ENCODE peak calls at places on chromosomes 2 and 18, in five cellular contexts. K is body of pancreas, P is glutamatergic neuron, S is cardiac muscle cell, M is HFF-Myc. I is an unnamed sample.

GRCh38 chr18:55249572-55249971 is 290.3 kb upstream of the CCDC68 start:
- DNase-seq in K (no peak), P (no peak), S (no peak), M (no peak), I (peak; percentile 27)

GRCh38 chr18:70181015-70181414 is 24.5 kb downstream of the RTTN start:
- DNase-seq in K (no peak), P (no peak), S (peak; percentile 53), M (no peak), I (no peak)

GRCh38 chr2:230794472-230794871 is 70.3 kb upstream of the ITM2C start:
- DNase-seq in K (no peak), P (no peak), S (peak; percentile 40), M (no peak), I (no peak)

GRCh38 chr18:340044-340443 is 72.2 kb upstream of the THOC1 start:
- DNase-seq in K (no peak), P (no peak), S (no peak), M (no peak), I (no peak)

GRCh38 chr2:172085460-172086159 is at the start of gene DLX1:
- DNase-seq in K (no peak), P (no peak), S (no peak), M (no peak), I (no peak)

GRCh38 chr18:29874519-29875098 is 1167.9 kb downstream of the DSC3 start:
- DNase-seq in K (no peak), P (no peak), S (peak; percentile 70), M (peak; percentile 11), I (peak; percentile 4)

GRCh38 chr2:241207641-241208040 is 19.2 kb downstream of the ANO7 start:
- DNase-seq in K (no peak), P (no peak), S (no peak), M (no peak), I (no peak)

GRCh38 chr2:128324008-128324896 is 5.6 kb upstream of the HS6ST1 start:
- DNase-seq in K (peak; percentile 10), P (no peak), S (no peak), M (no peak), I (no peak)

GRCh38 chr2:108866041-108866440 is 79.5 kb downstream of the CCDC138 start:
- DNase-seq in K (no peak), P (no peak), S (no peak), M (no peak), I (no peak)

GRCh38 chr2:42809876-42810125 is 17.4 kb upstream of the HAAO start:
- DNase-seq in K (peak; percentile 85), P (peak; percentile 76), S (peak; percentile 93), M (no peak), I (no peak)

DNA sequence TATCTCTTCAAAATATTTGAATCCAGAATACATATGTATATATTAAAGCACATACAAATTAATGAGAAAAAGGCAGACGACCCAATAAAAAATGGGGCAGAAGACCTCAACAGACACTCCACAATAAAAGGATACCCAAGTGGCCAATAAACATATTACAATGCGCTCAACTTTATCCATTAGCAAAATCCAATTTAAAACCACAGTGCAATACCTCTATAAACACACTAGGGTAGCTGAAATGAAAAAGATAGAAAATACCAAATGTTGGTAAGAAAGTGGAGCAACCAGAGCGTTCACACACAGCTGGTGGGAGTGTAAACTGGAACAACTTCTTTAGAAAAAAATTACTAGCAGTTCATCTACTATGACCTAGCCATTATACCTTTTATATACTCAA is 75.3 kb downstream of the CCDC148 start:
- DNase-seq in K (no peak), P (no peak), S (no peak), M (no peak), I (no peak)
- TF ChIP-seq CTCF in K (no peak), P (peak; percentile 40), S (no peak), M (no peak), I (no peak)

GRCh38 chr2:145593991-145594702 is 1074.2 kb upstream of the ZEB2 start:
- DNase-seq in K (no peak), P (no peak), S (peak; percentile 84), M (peak; percentile 72), I (no peak)
- TF ChIP-seq CTCF in K (no peak), P (no peak), S (peak; percentile 36), M (peak; percentile 36), I (no peak)

GRCh38 chr2:116435648-116436047 is 1378.8 kb upstream of the DDX18 start:
- DNase-seq in K (no peak), P (no peak), S (no peak), M (no peak), I (no peak)
- TF ChIP-seq CTCF in K (no peak), P (no peak), S (no peak), M (no peak), I (no peak)

DNA sequence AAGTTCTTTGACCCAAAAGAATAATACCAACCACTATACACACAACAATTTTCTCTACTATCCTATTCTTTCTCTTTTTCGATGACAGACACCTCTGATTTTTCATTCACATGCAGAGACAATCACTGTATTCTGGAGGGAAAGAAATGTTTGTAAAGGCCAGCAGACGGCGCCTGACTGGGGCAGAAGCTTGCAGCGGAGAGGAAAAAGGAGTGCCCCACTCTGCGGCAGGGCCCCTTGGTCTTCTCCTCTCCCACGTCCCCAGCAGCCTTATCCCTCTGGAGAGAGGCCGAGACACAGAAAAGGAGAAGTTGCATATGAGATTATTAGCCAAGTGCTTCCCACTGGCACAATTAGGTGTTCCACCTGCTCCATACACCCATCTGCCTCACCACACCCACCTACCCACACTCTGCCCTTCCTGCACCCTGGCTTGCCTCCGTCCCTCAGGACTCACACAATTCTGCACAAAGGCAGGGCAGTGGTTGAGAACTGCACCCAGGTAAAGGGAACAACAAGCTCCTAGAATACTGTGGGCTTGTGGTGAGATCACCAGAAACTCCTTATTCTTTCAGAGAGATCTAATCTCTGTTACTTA is 687.3 kb downstream of the NRXN1 start:
- DNase-seq in K (no peak), P (peak; percentile 57), S (no peak), M (no peak), I (no peak)
- TF ChIP-seq CTCF in K (no peak), P (peak; percentile 10), S (no peak), M (no peak), I (no peak)

DNA sequence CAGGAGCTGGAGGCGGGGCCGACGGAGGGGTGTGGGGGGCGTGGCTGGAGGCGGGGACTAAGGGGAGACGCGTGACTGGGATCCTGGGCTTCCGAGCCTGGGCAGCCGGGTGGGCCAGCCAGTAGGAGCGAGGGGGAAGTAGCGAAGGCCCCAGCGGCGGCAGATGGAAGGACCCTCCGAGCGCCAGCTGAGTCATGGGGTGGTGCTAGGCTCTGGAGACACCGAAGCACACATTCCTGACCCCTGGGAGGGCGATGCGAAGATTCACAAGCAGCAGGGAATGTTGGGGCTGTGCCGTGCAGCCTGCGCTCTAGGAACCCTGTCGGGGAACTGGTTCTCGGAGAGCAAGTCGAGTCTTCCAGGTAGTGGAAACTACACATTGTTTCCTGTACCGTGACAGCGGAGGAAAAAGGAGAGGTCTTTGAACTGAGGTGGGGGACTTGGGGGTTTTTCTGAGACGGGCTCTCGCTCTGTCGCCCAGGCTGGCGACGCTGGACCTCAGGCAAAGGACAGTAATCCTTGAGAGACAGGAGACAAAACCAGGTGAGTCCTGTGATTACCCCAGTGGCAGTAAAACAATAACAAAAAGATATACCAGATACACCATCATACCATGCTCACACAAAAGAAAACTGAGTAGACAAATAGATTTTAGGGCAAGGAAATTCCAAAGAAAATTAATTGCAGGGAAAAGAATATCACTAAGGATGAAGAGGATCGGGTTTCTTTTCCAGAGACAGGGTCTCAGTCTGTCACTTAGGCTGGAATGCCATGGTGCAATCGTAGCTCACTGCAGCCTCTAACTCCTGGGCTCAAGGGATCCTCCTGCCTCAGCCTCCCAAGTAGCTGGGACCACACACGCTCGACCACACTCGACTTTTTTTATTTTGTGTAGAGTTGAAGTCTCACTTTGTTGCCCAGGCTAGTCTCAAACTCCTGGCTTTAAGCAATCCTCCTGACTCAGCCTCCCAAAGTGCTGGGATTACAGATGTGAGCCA is 828 bp upstream of the AFG3L2 start:
- DNase-seq in K (no peak), P (no peak), S (no peak), M (no peak), I (no peak)
- TF ChIP-seq CTCF in K (peak; percentile 46), P (no peak), S (peak; percentile 9), M (no peak), I (no peak)

DNA sequence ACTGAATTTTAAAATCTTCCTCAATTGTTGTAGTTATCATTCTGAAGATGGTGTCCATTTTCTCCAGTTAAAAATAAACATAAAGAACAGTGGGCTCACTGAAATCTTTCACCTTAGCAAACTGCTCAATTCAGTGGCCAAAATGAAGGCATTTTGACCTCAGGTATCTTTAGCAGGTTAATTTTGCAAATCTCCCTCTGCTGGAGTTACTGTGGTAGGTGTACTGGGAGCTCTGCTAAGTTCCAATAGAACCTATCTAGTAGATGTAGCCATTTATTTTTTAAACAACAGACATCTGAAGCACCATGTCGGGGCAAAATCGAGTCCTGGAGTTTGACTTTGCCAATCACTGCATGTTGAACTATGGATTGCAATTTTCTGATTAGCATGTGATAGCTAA is 177.1 kb downstream of the IRS1 start:
- DNase-seq in K (no peak), P (no peak), S (no peak), M (no peak), I (no peak)
- TF ChIP-seq CTCF in K (no peak), P (no peak), S (no peak), M (peak; percentile 17), I (no peak)

GRCh38 chr2:216590780-216591179 is 42.4 kb upstream of the IGFBP2 start:
- DNase-seq in K (peak; percentile 51), P (no peak), S (peak; percentile 80), M (no peak), I (no peak)
- TF ChIP-seq CTCF in K (peak; percentile 28), P (no peak), S (peak; percentile 23), M (no peak), I (no peak)

GRCh38 chr2:11155326-11156059 is at the start of gene SLC66A3:
- DNase-seq in K (no peak), P (no peak), S (peak; percentile 95), M (peak; percentile 29), I (no peak)
- TF ChIP-seq CTCF in K (peak; percentile 19), P (no peak), S (no peak), M (no peak), I (no peak)

I was measured in GM10248.